ENCODE peak calls at places on chromosomes 6 and 20, in four cellular contexts. G, P, H and M are unnamed samples.

GRCh38 chr20:62955519-62956386 is 3.2 kb downstream of the SLC17A9 start:
- DNase-seq in P (no peak), H (no peak), G (no peak), M (no peak)

GRCh38 chr6:134318396-134319281 is 727 bp upstream of the SGK1 start:
- DNase-seq in G (no peak), H (no peak), P (no peak), M (no peak)

GRCh38 chr20:21139881-21140566 is 14.1 kb downstream of the KIZ start:
- DNase-seq in P (no peak), H (no peak), G (no peak), M (no peak)

GRCh38 chr6:23650676-23651075 is 475.3 kb upstream of the NRSN1 start:
- DNase-seq in G (no peak), H (no peak), P (no peak), M (no peak)

GRCh38 chr6:142285235-142286087 is 16.3 kb upstream of the ADGRG6 start:
- DNase-seq in P (no peak), H (no peak), G (no peak), M (no peak)

GRCh38 chr20:45833883-45834796 is 541 bp downstream of the SNX21 start:
- DNase-seq in P (peak; percentile 83), H (peak; percentile 84), G (no peak), M (peak; percentile 63)

GRCh38 chr20:7257719-7258466 is 490.4 kb downstream of the BMP2 start:
- DNase-seq in G (no peak), P (no peak), H (no peak), M (no peak)

GRCh38 chr6:163645560-163645959 is 231.0 kb downstream of the QKI start:
- DNase-seq in H (no peak), P (no peak), G (no peak), M (no peak)

GRCh38 chr6:82492134-82492533 is 128.5 kb downstream of the TPBG start:
- DNase-seq in G (no peak), H (no peak), P (no peak), M (no peak)

GRCh38 chr6:37137881-37138568 is 31.9 kb upstream of the PIM1 start:
- DNase-seq in G (peak; percentile 96), P (no peak), H (no peak), M (no peak)

GRCh38 chr6:36610576-36611336 is 16.6 kb downstream of the SRSF3 start:
- DNase-seq in G (no peak), P (peak; percentile 9), H (no peak), M (no peak)

DNA sequence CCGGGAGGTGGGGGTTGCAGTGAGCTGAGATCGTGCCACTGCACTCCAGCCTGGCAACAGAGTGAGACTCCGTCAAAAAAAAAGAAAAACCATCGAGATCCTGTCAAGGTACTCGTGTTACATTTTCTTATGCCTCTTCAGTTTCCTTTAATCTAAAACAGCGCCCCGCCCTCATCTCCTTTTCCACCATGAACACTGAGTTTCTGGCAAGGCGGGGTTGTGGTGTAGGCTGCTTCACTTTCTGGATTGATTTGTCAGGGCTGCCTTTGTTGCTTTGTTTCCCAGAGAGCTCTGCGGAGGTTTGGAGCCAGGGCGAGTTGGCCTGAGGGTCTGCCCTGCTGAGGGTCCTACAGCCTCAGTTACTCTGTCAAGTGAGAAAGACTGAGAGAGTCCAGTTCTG is 8.9 kb downstream of the ITPR3 start:
- DNase-seq in P (no peak), H (no peak), G (no peak), M (peak; percentile 51)
- H3K4me1 ChIP-seq in P (peaks cover 4% of the 10 kb centered on the region), H (peaks cover 41% of the 10 kb centered on the region), G (peaks cover 11% of the 10 kb centered on the region), M (no peaks in the 10 kb centered on the region)

DNA sequence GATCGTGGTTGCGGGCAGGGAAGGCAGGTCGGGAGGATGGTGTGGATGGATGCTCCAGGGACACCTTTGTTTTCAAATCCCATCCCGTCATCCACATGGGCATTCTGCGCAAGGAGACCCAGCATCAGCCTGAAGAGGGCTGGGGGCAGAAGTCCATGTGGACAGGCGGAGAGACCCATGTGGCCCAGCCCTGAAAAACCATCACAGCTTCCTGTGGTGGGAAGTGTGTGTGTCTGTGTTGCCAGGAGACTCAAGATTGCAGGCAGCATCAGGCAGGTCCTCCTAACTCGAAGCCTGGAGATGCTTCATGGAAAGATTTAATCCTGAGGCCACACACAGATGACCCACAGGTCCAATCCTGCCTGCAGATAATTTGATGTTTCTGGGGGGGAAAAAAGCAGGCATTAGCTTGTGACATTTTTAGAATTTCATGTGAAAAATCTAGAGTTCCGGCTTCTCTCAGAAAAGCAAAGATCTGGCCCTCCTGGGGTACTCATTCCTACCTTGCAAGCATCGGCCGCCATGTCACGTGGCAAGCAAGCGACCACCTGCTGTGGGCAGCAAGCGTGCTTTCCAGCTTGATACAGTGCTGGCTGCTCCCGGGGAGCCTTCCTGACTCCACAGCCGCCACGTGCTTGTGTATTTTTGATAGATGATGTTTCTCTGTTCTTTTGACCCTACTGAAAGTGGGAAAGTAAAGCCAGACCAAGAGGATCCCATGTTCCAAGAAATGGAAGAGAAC is 25.8 kb downstream of the BCAS4 start:
- DNase-seq in H (peak; percentile 51), G (no peak), P (no peak), M (no peak)
- H3K4me1 ChIP-seq in H (peaks cover 6% of the 10 kb centered on the region), G (peaks cover 1% of the 10 kb centered on the region), P (no peaks in the 10 kb centered on the region), M (peaks cover 5% of the 10 kb centered on the region)

GRCh38 chr20:38812915-38813573 is 7.5 kb downstream of the PPP1R16B start:
- DNase-seq in G (no peak), H (no peak), P (no peak), M (no peak)
- H3K4me1 ChIP-seq in G (no peaks in the 10 kb centered on the region), H (peaks cover 5% of the 10 kb centered on the region), P (no peaks in the 10 kb centered on the region), M (peaks cover 19% of the 10 kb centered on the region)

GRCh38 chr20:38728911-38729642 is 4.8 kb downstream of the SLC32A1 start:
- DNase-seq in P (no peak), H (peak; percentile 96), G (no peak), M (no peak)

GRCh38 chr20:38726849-38727601 is 2.7 kb downstream of the SLC32A1 start:
- DNase-seq in G (peak; percentile 82), H (peak; percentile 98), P (peak; percentile 71), M (no peak)

GRCh38 chr20:38728237-38728761 is 4.0 kb downstream of the SLC32A1 start:
- DNase-seq in G (no peak), H (peak; percentile 68), P (no peak), M (no peak)

GRCh38 chr20:38725959-38726848 is 1.9 kb downstream of the SLC32A1 start:
- DNase-seq in H (peak; percentile 96), G (no peak), P (peak; percentile 76), M (no peak)

DNA sequence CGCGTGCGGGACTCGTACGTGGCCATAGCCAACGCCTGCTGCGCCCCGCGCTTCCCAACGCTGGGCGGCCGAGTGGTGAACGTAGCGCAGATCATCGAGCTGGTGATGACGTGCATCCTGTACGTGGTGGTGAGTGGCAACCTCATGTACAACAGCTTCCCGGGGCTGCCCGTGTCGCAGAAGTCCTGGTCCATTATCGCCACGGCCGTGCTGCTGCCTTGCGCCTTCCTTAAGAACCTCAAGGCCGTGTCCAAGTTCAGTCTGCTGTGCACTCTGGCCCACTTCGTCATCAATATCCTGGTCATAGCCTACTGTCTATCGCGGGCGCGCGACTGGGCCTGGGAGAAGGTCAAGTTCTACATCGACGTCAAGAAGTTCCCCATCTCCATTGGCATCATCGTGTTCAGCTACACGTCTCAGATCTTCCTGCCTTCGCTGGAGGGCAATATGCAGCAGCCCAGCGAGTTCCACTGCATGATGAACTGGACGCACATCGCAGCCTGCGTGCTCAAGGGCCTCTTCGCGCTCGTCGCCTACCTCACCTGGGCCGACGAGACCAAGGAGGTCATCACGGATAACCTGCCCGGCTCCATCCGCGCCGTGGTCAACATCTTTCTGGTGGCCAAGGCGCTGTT is 3.4 kb downstream of the SLC32A1 start:
- DNase-seq in G (no peak), H (no peak), P (no peak), M (no peak)
- H3K4me1 ChIP-seq in G (peaks cover 20% of the 10 kb centered on the region), H (peaks cover 52% of the 10 kb centered on the region), P (no peaks in the 10 kb centered on the region), M (peaks cover 25% of the 10 kb centered on the region)

DNA sequence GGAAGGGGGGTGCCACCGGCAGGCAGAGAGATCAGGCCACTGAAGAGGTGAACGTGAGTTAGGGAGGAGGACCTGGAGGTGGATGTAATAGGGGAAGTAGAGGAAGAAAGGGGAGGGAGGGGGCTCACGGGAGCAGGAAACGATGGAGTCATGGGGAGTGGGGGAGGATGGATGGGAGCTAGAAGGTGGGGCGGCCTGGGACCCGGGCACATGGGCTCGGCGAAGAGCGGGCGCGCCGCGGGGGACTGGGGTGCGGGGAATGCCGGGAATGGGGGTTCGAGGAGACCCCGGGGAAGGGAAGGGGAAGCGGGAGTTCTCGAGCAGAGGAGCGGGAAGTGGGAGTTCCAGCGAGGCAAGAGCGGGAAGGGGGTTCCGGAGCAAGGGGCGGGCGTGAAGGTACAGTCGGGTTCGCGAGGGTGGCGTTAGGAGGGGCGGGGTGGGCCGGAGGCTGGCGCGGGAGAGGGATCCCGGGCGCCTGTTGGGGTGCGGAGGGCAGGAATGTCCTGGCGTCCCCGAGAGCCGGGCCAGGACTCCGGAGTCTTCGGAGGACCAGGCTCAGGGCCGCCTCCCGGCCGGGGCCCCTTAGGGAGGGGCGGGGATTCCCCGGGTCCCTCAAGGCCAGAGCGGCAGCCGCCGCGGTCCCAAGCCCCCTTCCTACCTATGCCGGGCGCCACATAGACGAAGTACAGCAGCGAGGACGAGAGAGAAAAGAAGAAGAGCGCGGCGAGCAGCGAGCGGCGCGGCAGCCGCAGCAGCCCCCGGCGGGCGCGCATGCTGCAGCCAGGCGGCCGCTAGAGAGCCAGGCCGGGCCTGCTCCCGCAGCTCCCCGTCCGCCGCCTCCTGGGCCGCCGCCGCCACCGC is 530 bp downstream of the B4GALT5 start:
- DNase-seq in H (peak; percentile 85), G (no peak), P (peak; percentile 77), M (peak; percentile 42)
- H3K4me1 ChIP-seq in H (peaks cover 33% of the 10 kb centered on the region), G (no peaks in the 10 kb centered on the region), P (peaks cover 27% of the 10 kb centered on the region), M (peaks cover 6% of the 10 kb centered on the region)

GRCh38 chr20:34332262-34332920 is 29.2 kb upstream of the AHCY start:
- DNase-seq in H (no peak), P (no peak), G (no peak), M (no peak)

GRCh38 chr20:34334654-34335407 is 28.2 kb upstream of the ITCH start:
- DNase-seq in H (no peak), P (no peak), G (no peak), M (no peak)

GRCh38 chr20:34333786-34334185 is 29.3 kb upstream of the ITCH start:
- DNase-seq in H (no peak), P (no peak), G (no peak), M (no peak)

GRCh38 chr20:34328928-34329677 is 25.9 kb upstream of the AHCY start:
- DNase-seq in H (no peak), G (no peak), P (no peak), M (no peak)

DNA sequence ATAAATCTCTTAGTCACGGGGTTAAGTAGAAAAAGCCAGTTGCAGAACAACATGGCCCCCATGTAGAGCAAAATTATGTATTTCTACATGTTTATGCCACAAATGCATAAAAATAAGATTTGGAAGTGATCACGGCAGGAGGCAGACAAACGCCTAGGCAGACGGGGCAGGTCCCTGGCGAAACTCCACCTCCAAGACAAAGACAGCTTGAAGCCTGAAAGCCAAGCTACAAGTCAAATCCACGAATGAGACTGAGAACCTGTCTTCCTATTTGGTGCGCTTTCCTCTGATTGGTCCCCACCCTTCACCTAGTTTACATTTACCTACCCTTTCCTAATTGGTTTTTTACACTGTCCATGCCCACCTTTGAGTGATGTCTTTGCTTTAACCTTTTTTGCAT is 28.7 kb upstream of the AHCY start:
- DNase-seq in H (no peak), G (no peak), P (no peak), M (no peak)
- H3K4me1 ChIP-seq in H (no peaks in the 10 kb centered on the region), G (no peaks in the 10 kb centered on the region), P (no peaks in the 10 kb centered on the region), M (no peaks in the 10 kb centered on the region)

GRCh38 chr6:127173541-127173940 is 55.1 kb downstream of the RSPO3 start:
- DNase-seq in G (no peak), P (no peak), H (no peak), M (no peak)
- H3K4me1 ChIP-seq in G (no peaks in the 10 kb centered on the region), P (no peaks in the 10 kb centered on the region), H (peaks cover 11% of the 10 kb centered on the region), M (no peaks in the 10 kb centered on the region)